ENCODE peak calls at places on chromosomes 7 and 10, in eight cellular contexts. Z is GM12865; W is CD8-positive, alpha-beta T cell; P is transverse colon; V is adrenal gland; X is hepatocyte; R is HFFc6; C is dorsolateral prefrontal cortex. D is an unnamed sample.

GRCh38 chr7:1572111-1572510 is 2.3 kb upstream of the PSMG3 start:
- DNase-seq in X (no peak), V (no peak), W (no peak), R (no peak), Z (no peak), C (no peak), P (no peak), D (no peak)

GRCh38 chr7:116234517-116235200 is 24.3 kb downstream of the TES start:
- DNase-seq in X (no peak), P (no peak), R (no peak), Z (no peak), C (no peak), V (no peak), W (no peak), D (no peak)

GRCh38 chr7:44814956-44815355 is 18.5 kb downstream of the PPIA start:
- DNase-seq in P (no peak), R (no peak), W (no peak), X (no peak), C (no peak), Z (no peak), V (no peak), D (no peak)

GRCh38 chr10:68871731-68872342 is 29.3 kb upstream of the DDX50 start:
- DNase-seq in P (no peak), C (no peak), Z (no peak), R (peak), V (no peak), X (peak), W (no peak), D (no peak)

GRCh38 chr10:3904419-3904975 is 119.5 kb upstream of the KLF6 start:
- DNase-seq in V (no peak), R (no peak), Z (no peak), C (no peak), P (no peak), W (no peak), X (no peak), D (no peak)

GRCh38 chr10:61904711-61905445 is 3.4 kb downstream of the ARID5B start:
- DNase-seq in Z (peak), V (no peak), R (peak), C (no peak), P (peak), W (peak), X (peak), D (peak)

GRCh38 chr10:80168679-80169380 is 36.3 kb downstream of the PLAC9 start:
- DNase-seq in X (no peak), P (no peak), C (peak), W (no peak), Z (peak), R (no peak), V (no peak), D (peak)

GRCh38 chr10:4281207-4281825 is 496.3 kb upstream of the KLF6 start:
- DNase-seq in X (no peak), P (no peak), R (no peak), C (no peak), W (no peak), V (no peak), Z (no peak), D (no peak)

GRCh38 chr10:13684252-13684791 is 97.6 kb downstream of the PRPF18 start:
- DNase-seq in P (peak), V (peak), C (peak), Z (no peak), R (no peak), W (no peak), X (no peak), D (no peak)

GRCh38 chr10:125189162-125189561 is 28.8 kb upstream of the CTBP2 start:
- DNase-seq in Z (no peak), W (no peak), C (no peak), P (no peak), X (no peak), V (peak), R (no peak), D (no peak)

GRCh38 chr10:101485681-101486554 is 102.1 kb downstream of the POLL start:
- DNase-seq in P (peak), R (no peak), Z (no peak), V (peak), W (no peak), X (peak), C (no peak), D (no peak)

GRCh38 chr10:7306147-7306546 is 104.7 kb downstream of the SFMBT2 start:
- DNase-seq in P (no peak), C (no peak), R (no peak), W (no peak), X (no peak), Z (no peak), V (no peak), D (no peak)

GRCh38 chr7:30594055-30594539 is 581 bp upstream of the GARS1 start:
- DNase-seq in W (no peak), R (peak), V (peak), Z (peak), P (peak), C (peak), X (peak), D (peak)

GRCh38 chr10:17203416-17203815 is 1.9 kb upstream of the TRDMT1 start:
- DNase-seq in P (no peak), V (no peak), W (no peak), R (no peak), C (no peak), Z (no peak), X (no peak), D (no peak)

GRCh38 chr7:100496509-100496908 is 12.8 kb downstream of the NYAP1 start:
- DNase-seq in V (no peak), Z (no peak), W (no peak), R (no peak), X (no peak), P (no peak), C (no peak), D (no peak)

GRCh38 chr10:102069066-102069465 is 3.9 kb downstream of the HPS6 start:
- DNase-seq in Z (no peak), C (no peak), W (no peak), V (no peak), R (no peak), P (no peak), X (no peak), D (no peak)

GRCh38 chr7:2109936-2110585 is 122.7 kb downstream of the MAD1L1 start:
- DNase-seq in R (peak), W (no peak), P (no peak), X (peak), V (peak), Z (peak), C (no peak), D (no peak)

GRCh38 chr7:41617987-41618386 is 84.9 kb downstream of the INHBA start:
- DNase-seq in W (no peak), P (no peak), V (no peak), X (no peak), R (no peak), C (no peak), Z (no peak), D (no peak)

GRCh38 chr10:12656518-12657142 is 307.3 kb downstream of the CAMK1D start:
- DNase-seq in R (peak), V (no peak), C (no peak), X (peak), Z (peak), W (no peak), P (no peak), D (peak)

GRCh38 chr7:29754874-29755490 is 51.3 kb upstream of the WIPF3 start:
- DNase-seq in P (no peak), V (no peak), Z (no peak), R (no peak), C (no peak), W (no peak), X (no peak), D (no peak)

DNA sequence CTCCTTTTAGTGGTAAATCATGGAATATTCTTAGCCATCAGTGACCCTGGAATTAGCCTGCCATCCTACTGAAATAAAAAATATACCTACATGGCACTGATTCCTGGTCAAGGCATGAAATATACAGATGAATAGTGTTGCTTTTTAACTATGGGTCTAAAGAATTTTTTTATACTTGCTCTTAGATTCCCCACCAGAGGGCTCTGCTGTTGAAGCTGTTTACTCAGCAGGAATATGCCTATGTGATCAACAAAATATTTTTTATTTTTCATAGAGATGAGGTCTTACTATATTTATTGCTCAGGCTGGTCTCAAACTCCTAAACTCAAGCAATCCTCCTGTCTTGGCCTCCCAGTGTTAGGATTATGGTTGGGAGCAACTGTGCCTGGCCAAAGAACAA is 13.5 kb downstream of the ZC3HC1 start:
- DNase-seq in W (no peak), V (no peak), P (no peak), C (no peak), R (peak), Z (no peak), X (peak), D (no peak)
- TF ChIP-seq CTCF in W (no peak), V (peak), P (no peak), C (peak), R (peak), Z (peak), X (peak), D (peak)

DNA sequence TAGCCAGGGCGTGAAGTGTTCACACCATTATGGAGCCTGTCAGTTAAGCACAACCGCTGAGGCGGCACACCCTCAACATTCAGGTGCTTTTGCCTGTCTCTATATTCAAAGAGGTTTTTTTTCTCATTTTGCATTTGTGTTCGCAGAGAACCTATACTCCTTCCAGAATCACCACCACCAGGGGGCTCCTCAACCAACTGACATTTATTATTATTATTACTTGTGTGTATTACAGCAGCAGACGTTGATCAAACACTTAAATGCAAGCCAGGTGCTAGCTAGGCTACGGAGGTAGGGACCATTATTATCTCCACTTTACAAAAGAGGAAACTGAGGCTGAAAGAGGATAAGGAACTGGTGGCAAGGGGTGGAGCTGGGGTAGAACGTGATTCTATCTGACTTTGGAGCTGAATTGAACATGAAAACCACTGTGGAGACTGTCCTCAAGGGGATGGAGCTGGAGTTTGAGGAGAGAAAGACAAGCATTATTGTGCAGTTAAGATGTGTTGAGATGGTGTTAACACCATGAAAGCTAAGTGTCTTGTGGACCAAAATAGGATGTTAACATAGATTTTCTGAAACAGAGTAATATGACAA is 133.8 kb upstream of the PLXNA4 start:
- DNase-seq in C (no peak), Z (peak), W (no peak), V (peak), R (peak), P (no peak), X (peak), D (no peak)
- TF ChIP-seq CTCF in C (peak), Z (peak), W (peak), V (peak), R (peak), P (no peak), X (peak), D (peak)

GRCh38 chr10:132638130-132638515 is 100.5 kb downstream of the INPP5A start:
- DNase-seq in C (peak), Z (no peak), W (no peak), R (no peak), V (no peak), X (no peak), P (no peak), D (no peak)
- TF ChIP-seq CTCF in C (no peak), Z (no peak), W (no peak), R (peak), V (peak), X (no peak), P (no peak), D (no peak)

GRCh38 chr7:129703751-129704150 is 92.2 kb downstream of the NRF1 start:
- DNase-seq in C (no peak), R (no peak), X (no peak), P (no peak), V (no peak), Z (no peak), W (no peak), D (no peak)
- TF ChIP-seq CTCF in C (no peak), R (no peak), X (no peak), P (no peak), V (no peak), Z (no peak), W (no peak), D (no peak)

GRCh38 chr7:105389889-105390288 is 1.2 kb upstream of the SRPK2 start:
- DNase-seq in C (no peak), W (no peak), X (no peak), P (no peak), R (no peak), Z (no peak), V (no peak), D (no peak)

GRCh38 chr7:105388373-105389089 is at the start of gene SRPK2:
- DNase-seq in C (peak), Z (peak), X (peak), R (peak), W (peak), P (peak), V (peak), D (peak)

GRCh38 chr7:105389090-105389650 is 449 bp upstream of the SRPK2 start:
- DNase-seq in X (peak), V (peak), Z (peak), W (no peak), C (peak), P (peak), R (peak), D (no peak)

GRCh38 chr7:105391429-105391828 is 2.7 kb upstream of the SRPK2 start:
- DNase-seq in Z (no peak), V (no peak), W (no peak), R (no peak), X (no peak), P (no peak), C (no peak), D (no peak)

GRCh38 chr7:105387621-105388372 is 924 bp downstream of the SRPK2 start:
- DNase-seq in V (peak), X (peak), R (peak), W (peak), C (peak), Z (peak), P (peak), D (peak)
- TF ChIP-seq CTCF in V (no peak), X (peak), R (peak), W (no peak), C (no peak), Z (no peak), P (no peak), D (no peak)

GRCh38 chr10:126686271-126686670 is 15.8 kb upstream of the C10orf90 start:
- DNase-seq in P (no peak), W (no peak), Z (no peak), R (no peak), X (no peak), C (no peak), V (no peak), D (no peak)

GRCh38 chr10:126686732-126687693 is 16.5 kb upstream of the C10orf90 start:
- DNase-seq in Z (no peak), W (no peak), V (no peak), C (no peak), X (no peak), R (no peak), P (no peak), D (no peak)

GRCh38 chr10:126690534-126690933 is 20.0 kb upstream of the C10orf90 start:
- DNase-seq in W (no peak), Z (no peak), X (no peak), C (no peak), P (no peak), R (no peak), V (no peak), D (no peak)

GRCh38 chr10:126689461-126689994 is 19.0 kb upstream of the C10orf90 start:
- DNase-seq in X (no peak), W (no peak), V (no peak), Z (no peak), P (no peak), C (no peak), R (no peak), D (no peak)

DNA sequence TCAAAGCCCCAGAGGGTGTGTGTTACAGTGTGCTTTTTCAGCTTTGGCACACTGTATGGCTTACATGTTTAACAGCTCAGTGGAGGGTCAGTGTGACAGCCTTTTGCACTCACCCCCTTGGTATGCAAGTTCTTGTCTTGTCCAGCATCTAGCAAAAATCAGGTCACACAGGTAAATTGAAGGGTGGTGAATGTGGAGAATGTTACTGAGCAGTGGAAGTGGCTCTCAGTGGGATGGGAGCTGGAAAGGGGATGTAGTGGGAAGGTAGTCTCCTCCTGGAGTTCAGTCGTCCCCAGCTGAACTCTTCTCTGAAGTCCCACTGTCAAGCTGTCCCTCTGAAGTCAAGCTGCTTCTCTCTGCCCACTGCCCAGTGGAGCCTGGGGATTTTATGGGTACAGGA is 21.0 kb upstream of the C10orf90 start:
- DNase-seq in R (no peak), Z (no peak), P (no peak), X (no peak), W (no peak), C (no peak), V (no peak), D (no peak)
- TF ChIP-seq CTCF in R (no peak), Z (no peak), P (no peak), X (no peak), W (no peak), C (no peak), V (no peak), D (no peak)

D was measured in GM10248.